ENCODE peak calls at places on chromosomes 4 and X, in four cellular contexts. W, S, H and T are unnamed samples.

GRCh38 chrX:20498851-20499635 is 232.3 kb upstream of the RPS6KA3 start:
- DNase-seq in W (no peak), S (no peak), H (no peak), T (no peak)

GRCh38 chr4:88064410-88064809 is 57.0 kb downstream of the PKD2 start:
- DNase-seq in W (no peak), S (no peak), H (no peak), T (no peak)

GRCh38 chr4:66475596-66475995 is 805.3 kb upstream of the EPHA5 start:
- DNase-seq in W (no peak), S (peak; percentile 1), H (no peak), T (no peak)

GRCh38 chr4:98334461-98334860 is 73.3 kb downstream of the RAP1GDS1 start:
- DNase-seq in W (no peak), S (no peak), H (no peak), T (no peak)

GRCh38 chr4:88097301-88097700 is 61.1 kb downstream of the ABCG2 start:
- DNase-seq in W (no peak), S (no peak), H (no peak), T (no peak)

GRCh38 chr4:94961420-94961819 is 203.7 kb downstream of the BMPR1B start:
- DNase-seq in W (no peak), S (no peak), H (no peak), T (no peak)

GRCh38 chr4:138162259-138162658 is 79.9 kb downstream of the SLC7A11 start:
- DNase-seq in W (no peak), S (no peak), H (no peak), T (no peak)

GRCh38 chrX:36961590-36961989 is 46.6 kb upstream of the FAM47C start:
- DNase-seq in W (peak; percentile 17), S (no peak), H (no peak), T (no peak)

DNA sequence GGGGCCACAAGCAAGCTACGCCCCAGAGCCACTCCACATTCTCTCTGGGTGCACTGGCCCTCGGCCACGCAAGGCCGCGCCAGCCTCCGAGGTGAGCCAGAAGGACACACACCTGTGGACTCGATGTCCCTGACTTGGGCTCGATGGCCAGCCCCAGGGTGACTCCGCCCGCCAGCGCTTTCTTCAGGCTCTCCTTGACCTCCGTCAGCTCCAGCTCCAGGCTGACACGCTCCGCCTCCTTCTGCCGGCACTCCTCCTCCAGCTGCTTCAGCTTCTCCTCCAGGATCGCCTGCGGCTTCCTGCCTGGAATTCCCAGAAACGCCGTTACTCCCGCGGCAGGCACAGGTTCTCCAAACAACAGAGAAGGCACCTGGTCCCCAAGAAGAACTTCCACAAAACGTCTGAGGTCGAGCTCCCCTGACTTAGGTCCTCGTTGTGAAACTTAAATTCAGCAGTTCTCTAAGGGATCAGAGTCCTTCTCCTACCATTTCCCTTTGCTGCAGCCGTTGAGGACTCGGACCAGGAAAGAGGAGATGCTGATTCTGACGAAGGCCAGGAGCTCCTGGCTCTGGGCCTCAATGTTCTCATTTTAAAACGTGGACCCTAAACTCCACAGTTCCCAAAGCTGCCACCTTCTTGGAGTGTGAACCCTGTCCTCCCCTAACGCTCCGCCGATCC is 166.8 kb downstream of the AFAP1 start:
- DNase-seq in W (no peak), S (no peak), H (no peak), T (no peak)
- H3K9me2 ChIP-seq in W (no peaks in the 10 kb centered on the region), S (no peaks in the 10 kb centered on the region), H (no peaks in the 10 kb centered on the region), T (no peaks in the 10 kb centered on the region)

DNA sequence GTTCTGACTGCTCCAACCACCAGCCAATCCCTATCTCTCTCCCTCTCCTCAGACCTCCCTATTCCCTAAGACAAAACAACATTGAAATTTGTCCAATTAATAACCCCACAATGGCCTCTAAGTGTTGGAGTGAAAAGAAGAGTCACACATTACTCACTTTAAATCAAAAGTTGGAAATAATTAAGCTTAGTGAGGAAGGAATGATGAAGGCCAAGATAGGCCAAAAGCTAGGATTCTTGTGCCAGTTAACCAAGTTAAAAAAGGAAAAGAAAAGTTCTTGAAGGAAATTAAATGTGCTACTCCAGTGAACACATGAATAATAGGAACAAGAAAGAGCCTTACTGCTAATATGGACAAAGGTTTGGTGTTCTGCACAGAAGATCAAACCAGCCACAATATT is 55.5 kb downstream of the FBXW7 start:
- DNase-seq in W (no peak), S (no peak), H (no peak), T (no peak)
- H4K20me1 ChIP-seq in W (peaks cover 4% of the 10 kb centered on the region), S (peaks cover 15% of the 10 kb centered on the region), H (no peaks in the 10 kb centered on the region), T (peaks cover 3% of the 10 kb centered on the region)

GRCh38 chrX:17888421-17888820 is 27.3 kb upstream of the RAI2 start:
- DNase-seq in W (peak; percentile 4), S (no peak), H (no peak), T (no peak)

GRCh38 chrX:17878028-17878670 is 17.1 kb upstream of the RAI2 start:
- DNase-seq in W (peak; percentile 91), S (no peak), H (no peak), T (no peak)

DNA sequence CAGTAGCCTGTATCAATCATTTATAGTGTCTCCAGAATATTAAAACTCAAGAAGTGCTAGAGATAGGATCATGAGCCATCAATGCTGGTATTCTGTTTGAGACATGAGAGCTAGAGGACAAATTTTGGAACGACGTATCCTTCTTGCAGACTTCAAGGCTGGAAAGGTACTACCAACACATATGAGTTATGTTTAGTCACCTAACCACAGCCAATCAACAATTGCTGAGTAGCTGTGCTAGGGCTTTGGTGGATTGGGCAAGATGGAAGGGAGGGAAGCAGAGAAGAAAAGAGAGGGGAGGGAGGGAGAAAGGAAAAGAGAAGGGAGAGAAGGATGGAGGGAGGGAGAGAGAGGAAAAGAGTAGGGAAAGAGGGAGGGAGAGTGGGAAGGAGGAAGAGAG is 21.6 kb upstream of the RAI2 start:
- DNase-seq in W (peak; percentile 70), S (no peak), H (no peak), T (no peak)
- H3K4me2 ChIP-seq in W (peak overlapping the region; percentile 11), S (no peak overlapping the region), H (no peak overlapping the region), T (no peak overlapping the region)

GRCh38 chrX:114046695-114047279 is 537.1 kb upstream of the HTR2C start:
- DNase-seq in W (no peak), S (no peak), H (no peak), T (no peak)

GRCh38 chrX:114051667-114052315 is 532.1 kb upstream of the HTR2C start:
- DNase-seq in W (no peak), S (no peak), H (no peak), T (no peak)

GRCh38 chrX:114050075-114050796 is 533.6 kb upstream of the HTR2C start:
- DNase-seq in W (no peak), S (no peak), H (no peak), T (no peak)

GRCh38 chrX:114049063-114049462 is 534.8 kb upstream of the HTR2C start:
- DNase-seq in W (no peak), S (no peak), H (no peak), T (no peak)

DNA sequence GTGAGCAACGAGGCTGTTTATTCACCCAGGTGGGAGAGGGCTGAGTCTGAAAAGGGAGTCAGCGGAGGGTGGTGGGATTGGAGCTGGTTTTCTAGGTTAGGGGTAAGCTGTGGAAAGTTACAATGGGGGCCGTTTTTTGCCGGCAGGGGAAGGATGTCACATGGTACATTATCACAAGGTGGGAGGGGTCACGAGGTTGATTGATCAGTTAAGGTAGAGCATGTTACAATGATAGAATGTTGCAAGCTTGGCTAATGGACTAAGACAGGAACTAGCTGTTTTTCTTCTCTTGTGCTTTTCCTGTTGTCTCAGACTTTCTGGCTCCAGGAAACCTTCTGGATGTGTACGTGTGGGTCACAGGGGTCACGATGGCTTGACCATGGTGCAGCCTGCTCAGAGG is 536.3 kb upstream of the HTR2C start:
- DNase-seq in W (no peak), S (no peak), H (no peak), T (no peak)
- H3K9me2 ChIP-seq in W (no peaks in the 10 kb centered on the region), S (no peaks in the 10 kb centered on the region), H (no peaks in the 10 kb centered on the region), T (no peaks in the 10 kb centered on the region)

GRCh38 chr4:28010543-28011235 is 1150.0 kb downstream of the STIM2 start:
- DNase-seq in W (no peak), S (no peak), H (no peak), T (no peak)

GRCh38 chr4:28006021-28006420 is 1145.4 kb downstream of the STIM2 start:
- DNase-seq in W (no peak), S (no peak), H (no peak), T (no peak)

GRCh38 chr4:28001698-28002097 is 1141.1 kb downstream of the STIM2 start:
- DNase-seq in W (no peak), S (no peak), H (no peak), T (no peak)

GRCh38 chr4:28009541-28009940 is 1148.9 kb downstream of the STIM2 start:
- DNase-seq in W (no peak), S (no peak), H (no peak), T (no peak)

DNA sequence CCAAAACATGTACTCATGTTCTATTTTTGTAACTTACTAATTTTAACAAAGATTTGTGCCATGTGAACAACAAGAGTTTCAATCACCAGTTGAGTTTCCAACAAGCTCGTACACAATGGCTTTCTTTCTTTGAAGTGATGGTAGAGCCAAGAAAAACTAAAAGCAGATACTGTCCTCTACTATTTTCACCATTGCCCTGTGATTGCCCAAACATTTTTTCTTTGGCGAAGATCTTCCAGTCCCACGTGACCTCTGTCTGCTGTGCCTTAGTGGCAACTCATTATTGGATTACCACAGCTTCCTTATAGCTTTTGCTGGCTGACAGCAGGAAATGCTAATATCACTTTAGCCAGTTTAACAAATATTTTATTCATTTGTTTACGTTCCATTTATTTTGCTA is 1147.1 kb downstream of the STIM2 start:
- DNase-seq in W (no peak), S (no peak), H (no peak), T (no peak)
- H4K20me1 ChIP-seq in W (no peaks in the 10 kb centered on the region), S (no peaks in the 10 kb centered on the region), H (no peaks in the 10 kb centered on the region), T (no peaks in the 10 kb centered on the region)

GRCh38 chrX:100731441-100732281 is at the start of gene SYTL4:
- DNase-seq in W (peak; percentile 20), S (no peak), H (peak; percentile 31), T (no peak)
- H3K4me2 ChIP-seq in W (peak within 1 kb of the TSS; percentile 89), S (no peak within 1 kb of the TSS), H (peak within 1 kb of the TSS; percentile 78), T (no peak within 1 kb of the TSS)

DNA sequence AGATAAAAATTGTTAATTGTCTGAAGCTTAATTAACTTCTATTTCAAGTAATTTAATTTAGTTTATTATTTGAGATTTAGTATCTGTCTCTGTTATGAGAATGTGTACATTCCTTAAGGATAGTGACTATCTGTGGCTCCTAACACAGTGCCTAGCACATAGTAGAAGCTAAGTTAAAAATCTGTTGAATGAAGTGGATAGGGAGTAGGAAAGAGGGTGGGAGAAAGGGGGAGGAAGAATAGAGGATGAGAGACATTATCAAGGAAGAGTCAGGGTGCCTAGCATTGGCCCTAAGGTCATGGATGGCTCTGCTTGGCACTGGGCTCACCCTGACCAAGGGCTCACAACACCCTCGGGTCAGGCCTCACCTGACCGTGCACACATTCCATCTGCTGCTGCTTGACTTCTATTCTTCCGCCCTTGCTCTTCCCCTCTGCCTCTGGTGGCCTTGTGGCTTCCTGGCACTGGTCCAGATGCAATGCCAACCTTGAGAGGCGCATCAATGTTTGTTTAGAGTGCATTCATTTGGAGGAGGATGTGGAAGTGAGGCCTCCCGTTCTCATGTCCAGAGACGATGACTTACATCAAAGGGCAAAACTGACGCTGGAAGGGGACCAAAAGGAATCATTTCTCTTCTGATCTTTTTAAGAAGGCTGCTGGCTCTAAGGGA is 42.3 kb downstream of the TRIM2 start:
- DNase-seq in W (no peak), S (no peak), H (no peak), T (no peak)
- H3K9me2 ChIP-seq in W (no peaks in the 10 kb centered on the region), S (no peaks in the 10 kb centered on the region), H (no peaks in the 10 kb centered on the region), T (no peaks in the 10 kb centered on the region)